ENCODE peak calls at places on chromosomes 5 and 9, in eight cellular contexts. One of them, this sample, is unnamed.

GRCh38 chr5:137072376-137073174 is 426.6 kb downstream of the SPOCK1 start:
- DNase-seq in breast epithelium: no peak
- DNase-seq in dorsolateral prefrontal cortex: no peak
- DNase-seq in pancreas: no peak
- DNase-seq in cardiac muscle cell: no peak
- DNase-seq in brain microvascular endothelial cell: no peak
- DNase-seq in right atrium auricular region: peak; percentile 54
- DNase-seq in IMR-90: no peak
- DNase-seq in this sample: peak; percentile 4

GRCh38 chr5:38756068-38756467 is 89.7 kb upstream of the OSMR start:
- DNase-seq in breast epithelium: no peak
- DNase-seq in dorsolateral prefrontal cortex: no peak
- DNase-seq in pancreas: no peak
- DNase-seq in cardiac muscle cell: no peak
- DNase-seq in brain microvascular endothelial cell: no peak
- DNase-seq in right atrium auricular region: no peak
- DNase-seq in IMR-90: peak; percentile 33
- DNase-seq in this sample: no peak

GRCh38 chr5:4101189-4101588 is 505.6 kb downstream of the IRX1 start:
- DNase-seq in breast epithelium: no peak
- DNase-seq in dorsolateral prefrontal cortex: no peak
- DNase-seq in pancreas: no peak
- DNase-seq in cardiac muscle cell: peak; percentile 26
- DNase-seq in brain microvascular endothelial cell: no peak
- DNase-seq in right atrium auricular region: no peak
- DNase-seq in IMR-90: no peak
- DNase-seq in this sample: no peak

GRCh38 chr5:14813747-14814146 is 57.8 kb downstream of the ANKH start:
- DNase-seq in breast epithelium: no peak
- DNase-seq in dorsolateral prefrontal cortex: no peak
- DNase-seq in pancreas: no peak
- DNase-seq in cardiac muscle cell: no peak
- DNase-seq in brain microvascular endothelial cell: no peak
- DNase-seq in right atrium auricular region: no peak
- DNase-seq in IMR-90: no peak
- DNase-seq in this sample: no peak

GRCh38 chr5:95600557-95600956 is 19.3 kb upstream of the GPR150 start:
- DNase-seq in breast epithelium: no peak
- DNase-seq in dorsolateral prefrontal cortex: no peak
- DNase-seq in pancreas: no peak
- DNase-seq in cardiac muscle cell: no peak
- DNase-seq in brain microvascular endothelial cell: peak; percentile 28
- DNase-seq in right atrium auricular region: no peak
- DNase-seq in IMR-90: peak; percentile 82
- DNase-seq in this sample: no peak

GRCh38 chr5:76561247-76561891 is 61.8 kb downstream of the F2RL2 start:
- DNase-seq in breast epithelium: no peak
- DNase-seq in dorsolateral prefrontal cortex: no peak
- DNase-seq in pancreas: no peak
- DNase-seq in cardiac muscle cell: no peak
- DNase-seq in brain microvascular endothelial cell: no peak
- DNase-seq in right atrium auricular region: no peak
- DNase-seq in IMR-90: no peak
- DNase-seq in this sample: no peak

GRCh38 chr5:151628112-151628823 is 37.1 kb upstream of the FAT2 start:
- DNase-seq in breast epithelium: no peak
- DNase-seq in dorsolateral prefrontal cortex: no peak
- DNase-seq in pancreas: no peak
- DNase-seq in cardiac muscle cell: no peak
- DNase-seq in brain microvascular endothelial cell: no peak
- DNase-seq in right atrium auricular region: no peak
- DNase-seq in IMR-90: no peak
- DNase-seq in this sample: no peak

GRCh38 chr9:133540336-133541025 is 6.0 kb downstream of the ADAMTSL2 start:
- DNase-seq in breast epithelium: no peak
- DNase-seq in dorsolateral prefrontal cortex: no peak
- DNase-seq in pancreas: no peak
- DNase-seq in cardiac muscle cell: no peak
- DNase-seq in brain microvascular endothelial cell: no peak
- DNase-seq in right atrium auricular region: no peak
- DNase-seq in IMR-90: no peak
- DNase-seq in this sample: no peak

GRCh38 chr9:109098960-109099308 is 20.8 kb downstream of the TMEM245 start:
- DNase-seq in breast epithelium: no peak
- DNase-seq in dorsolateral prefrontal cortex: no peak
- DNase-seq in pancreas: no peak
- DNase-seq in cardiac muscle cell: peak; percentile 23
- DNase-seq in brain microvascular endothelial cell: no peak
- DNase-seq in right atrium auricular region: no peak
- DNase-seq in IMR-90: no peak
- DNase-seq in this sample: no peak

GRCh38 chr9:27421567-27421966 is 102.5 kb upstream of the IFNK start:
- DNase-seq in breast epithelium: no peak
- DNase-seq in dorsolateral prefrontal cortex: no peak
- DNase-seq in pancreas: no peak
- DNase-seq in cardiac muscle cell: no peak
- DNase-seq in brain microvascular endothelial cell: no peak
- DNase-seq in right atrium auricular region: no peak
- DNase-seq in IMR-90: no peak
- DNase-seq in this sample: no peak

DNA sequence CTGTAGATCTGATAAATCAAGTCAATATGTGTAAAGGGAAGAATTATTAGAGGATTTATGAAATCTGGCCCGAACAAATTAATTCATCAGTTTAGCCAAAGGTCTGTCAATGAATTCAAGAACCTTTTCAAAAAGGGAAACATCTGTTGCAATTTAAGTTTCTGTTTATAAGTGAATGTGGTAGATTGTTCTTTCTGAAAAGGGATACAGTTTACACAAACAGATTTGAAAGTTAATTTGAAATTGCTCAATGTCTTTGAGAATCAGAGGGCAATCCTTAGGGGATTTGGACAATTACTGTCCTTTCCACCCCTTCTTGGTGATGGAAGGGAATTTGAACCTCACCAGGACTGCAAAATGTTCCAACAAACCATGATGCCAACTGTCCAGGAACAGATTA is 29.7 kb upstream of the ERCC6L2 start:
- DNase-seq in breast epithelium: no peak
- DNase-seq in dorsolateral prefrontal cortex: no peak
- DNase-seq in pancreas: no peak
- DNase-seq in cardiac muscle cell: no peak
- DNase-seq in brain microvascular endothelial cell: no peak
- DNase-seq in right atrium auricular region: no peak
- DNase-seq in IMR-90: no peak
- DNase-seq in this sample: no peak
- H3K27ac ChIP-seq in breast epithelium: no peak overlapping the region
- H3K27ac ChIP-seq in dorsolateral prefrontal cortex: no peak overlapping the region
- H3K27ac ChIP-seq in pancreas: no peak overlapping the region
- H3K27ac ChIP-seq in cardiac muscle cell: no peak overlapping the region
- H3K27ac ChIP-seq in brain microvascular endothelial cell: no peak overlapping the region
- H3K27ac ChIP-seq in right atrium auricular region: no peak overlapping the region
- H3K27ac ChIP-seq in IMR-90: no peak overlapping the region
- H3K27ac ChIP-seq in this sample: no peak overlapping the region

DNA sequence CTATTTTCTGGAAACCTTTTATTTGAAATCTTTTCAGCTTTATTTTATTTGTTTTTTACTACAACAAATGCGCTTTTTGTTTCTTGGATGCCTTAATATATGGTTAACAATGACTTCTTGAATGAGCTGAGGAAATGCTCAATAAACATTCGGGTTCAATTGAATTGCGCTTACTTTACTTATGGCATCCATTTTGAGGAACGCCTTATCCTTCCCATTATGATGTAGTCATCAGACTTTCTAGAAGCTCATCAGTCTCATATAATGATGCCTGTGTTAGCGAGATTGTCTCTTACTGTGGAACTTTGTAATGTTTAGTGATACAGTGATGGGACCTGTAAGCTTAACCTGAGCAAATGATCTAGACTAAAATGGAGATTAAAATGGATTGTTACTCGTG is 916 bp downstream of the SHLD3 start:
- DNase-seq in breast epithelium: no peak
- DNase-seq in dorsolateral prefrontal cortex: no peak
- DNase-seq in pancreas: no peak
- DNase-seq in cardiac muscle cell: no peak
- DNase-seq in brain microvascular endothelial cell: no peak
- DNase-seq in right atrium auricular region: no peak
- DNase-seq in IMR-90: no peak
- DNase-seq in this sample: no peak
- H3K27ac ChIP-seq in breast epithelium: no peak overlapping the region
- H3K27ac ChIP-seq in dorsolateral prefrontal cortex: no peak overlapping the region
- H3K27ac ChIP-seq in pancreas: no peak overlapping the region
- H3K27ac ChIP-seq in cardiac muscle cell: no peak overlapping the region
- H3K27ac ChIP-seq in brain microvascular endothelial cell: no peak overlapping the region
- H3K27ac ChIP-seq in right atrium auricular region: no peak overlapping the region
- H3K27ac ChIP-seq in IMR-90: no peak overlapping the region
- H3K27ac ChIP-seq in this sample: no peak overlapping the region

GRCh38 chr9:91896096-91896495 is 53.9 kb downstream of the ROR2 start:
- DNase-seq in breast epithelium: no peak
- DNase-seq in dorsolateral prefrontal cortex: no peak
- DNase-seq in pancreas: no peak
- DNase-seq in cardiac muscle cell: no peak
- DNase-seq in brain microvascular endothelial cell: no peak
- DNase-seq in right atrium auricular region: no peak
- DNase-seq in IMR-90: no peak
- DNase-seq in this sample: no peak
- H3K27ac ChIP-seq in breast epithelium: peak overlapping the region; percentile 77
- H3K27ac ChIP-seq in dorsolateral prefrontal cortex: no peak overlapping the region
- H3K27ac ChIP-seq in pancreas: peak overlapping the region; percentile 34
- H3K27ac ChIP-seq in cardiac muscle cell: peak overlapping the region; percentile 79
- H3K27ac ChIP-seq in brain microvascular endothelial cell: no peak overlapping the region
- H3K27ac ChIP-seq in right atrium auricular region: peak overlapping the region; percentile 75
- H3K27ac ChIP-seq in IMR-90: peak overlapping the region; percentile 30
- H3K27ac ChIP-seq in this sample: no peak overlapping the region

GRCh38 chr9:35519697-35520403 is 29.9 kb downstream of the RUSC2 start:
- DNase-seq in breast epithelium: no peak
- DNase-seq in dorsolateral prefrontal cortex: no peak
- DNase-seq in pancreas: no peak
- DNase-seq in cardiac muscle cell: no peak
- DNase-seq in brain microvascular endothelial cell: no peak
- DNase-seq in right atrium auricular region: no peak
- DNase-seq in IMR-90: no peak
- DNase-seq in this sample: no peak
- H3K27ac ChIP-seq in breast epithelium: peak overlapping the region; percentile 93
- H3K27ac ChIP-seq in dorsolateral prefrontal cortex: peak overlapping the region; percentile 96
- H3K27ac ChIP-seq in pancreas: peak overlapping the region; percentile 68
- H3K27ac ChIP-seq in cardiac muscle cell: peak overlapping the region; percentile 93
- H3K27ac ChIP-seq in brain microvascular endothelial cell: peak overlapping the region; percentile 90
- H3K27ac ChIP-seq in right atrium auricular region: peak overlapping the region; percentile 91
- H3K27ac ChIP-seq in IMR-90: peak overlapping the region; percentile 94
- H3K27ac ChIP-seq in this sample: peak overlapping the region; percentile 91

DNA sequence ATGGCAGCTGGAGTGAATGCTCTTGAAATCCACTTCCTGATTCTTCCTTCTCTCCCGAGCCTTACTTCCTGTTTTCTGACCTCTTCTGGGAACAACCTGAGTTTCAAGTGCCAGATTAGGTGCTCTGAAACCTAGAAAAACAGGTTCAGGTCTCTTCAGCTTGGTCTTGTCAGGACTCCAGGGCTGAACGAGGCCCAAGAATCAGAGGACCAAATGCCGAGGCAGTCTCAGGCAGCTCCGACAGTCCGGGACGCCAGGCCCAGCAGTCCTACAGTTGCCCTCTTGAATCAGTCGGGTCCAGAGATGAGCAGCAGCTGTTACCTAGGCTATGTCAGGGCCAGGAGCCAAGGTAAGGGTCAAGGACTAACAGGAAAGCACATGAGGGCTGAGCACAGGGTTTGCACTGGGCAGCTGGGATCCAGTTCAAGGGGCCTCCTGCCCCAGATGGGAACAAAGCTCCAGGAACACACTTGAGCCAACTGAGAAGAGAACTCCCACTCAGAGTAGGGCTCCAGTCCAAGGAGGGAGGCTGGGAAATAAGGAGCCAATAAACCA is 38.3 kb upstream of the ADRA1B start:
- DNase-seq in breast epithelium: no peak
- DNase-seq in dorsolateral prefrontal cortex: peak; percentile 44
- DNase-seq in pancreas: peak; percentile 3
- DNase-seq in cardiac muscle cell: no peak
- DNase-seq in brain microvascular endothelial cell: no peak
- DNase-seq in right atrium auricular region: no peak
- DNase-seq in IMR-90: no peak
- DNase-seq in this sample: peak; percentile 34
- H3K27ac ChIP-seq in breast epithelium: peak overlapping the region; percentile 86
- H3K27ac ChIP-seq in dorsolateral prefrontal cortex: peak overlapping the region; percentile 62
- H3K27ac ChIP-seq in pancreas: no peak overlapping the region
- H3K27ac ChIP-seq in cardiac muscle cell: peak overlapping the region; percentile 39
- H3K27ac ChIP-seq in brain microvascular endothelial cell: no peak overlapping the region
- H3K27ac ChIP-seq in right atrium auricular region: peak overlapping the region; percentile 86
- H3K27ac ChIP-seq in IMR-90: no peak overlapping the region
- H3K27ac ChIP-seq in this sample: no peak overlapping the region

GRCh38 chr5:154449786-154450185 is 4.0 kb downstream of the SAP30L start:
- DNase-seq in breast epithelium: no peak
- DNase-seq in dorsolateral prefrontal cortex: no peak
- DNase-seq in pancreas: no peak
- DNase-seq in cardiac muscle cell: no peak
- DNase-seq in brain microvascular endothelial cell: no peak
- DNase-seq in right atrium auricular region: no peak
- DNase-seq in IMR-90: peak; percentile 54
- DNase-seq in this sample: no peak

GRCh38 chr5:154444559-154445421 is 1.0 kb upstream of the SAP30L start:
- DNase-seq in breast epithelium: no peak
- DNase-seq in dorsolateral prefrontal cortex: no peak
- DNase-seq in pancreas: no peak
- DNase-seq in cardiac muscle cell: peak; percentile 29
- DNase-seq in brain microvascular endothelial cell: no peak
- DNase-seq in right atrium auricular region: no peak
- DNase-seq in IMR-90: no peak
- DNase-seq in this sample: no peak

GRCh38 chr5:154446183-154447073 is 631 bp downstream of the SAP30L start:
- DNase-seq in breast epithelium: no peak
- DNase-seq in dorsolateral prefrontal cortex: peak; percentile 63
- DNase-seq in pancreas: peak; percentile 29
- DNase-seq in cardiac muscle cell: peak; percentile 92
- DNase-seq in brain microvascular endothelial cell: peak; percentile 77
- DNase-seq in right atrium auricular region: peak; percentile 68
- DNase-seq in IMR-90: peak; percentile 66
- DNase-seq in this sample: peak; percentile 44

GRCh38 chr5:154445422-154446182 is at the start of gene SAP30L:
- DNase-seq in breast epithelium: peak; percentile 91
- DNase-seq in dorsolateral prefrontal cortex: peak; percentile 94
- DNase-seq in pancreas: peak; percentile 95
- DNase-seq in cardiac muscle cell: peak; percentile 96
- DNase-seq in brain microvascular endothelial cell: peak; percentile 96
- DNase-seq in right atrium auricular region: peak; percentile 94
- DNase-seq in IMR-90: peak; percentile 89
- DNase-seq in this sample: peak; percentile 89

GRCh38 chr5:154447074-154447725 is 1.4 kb downstream of the SAP30L start:
- DNase-seq in breast epithelium: no peak
- DNase-seq in dorsolateral prefrontal cortex: no peak
- DNase-seq in pancreas: no peak
- DNase-seq in cardiac muscle cell: no peak
- DNase-seq in brain microvascular endothelial cell: no peak
- DNase-seq in right atrium auricular region: no peak
- DNase-seq in IMR-90: no peak
- DNase-seq in this sample: no peak
- H3K27ac ChIP-seq in breast epithelium: peak overlapping the region; percentile 87
- H3K27ac ChIP-seq in dorsolateral prefrontal cortex: no peak overlapping the region
- H3K27ac ChIP-seq in pancreas: no peak overlapping the region
- H3K27ac ChIP-seq in cardiac muscle cell: peak overlapping the region; percentile 68
- H3K27ac ChIP-seq in brain microvascular endothelial cell: no peak overlapping the region
- H3K27ac ChIP-seq in right atrium auricular region: peak overlapping the region; percentile 79
- H3K27ac ChIP-seq in IMR-90: peak overlapping the region; percentile 6
- H3K27ac ChIP-seq in this sample: peak overlapping the region; percentile 60

This sample was measured in substantia nigra.